ENCODE peak calls at places on chromosomes 5 and 9, in four cellular contexts. One of them, this sample, is unnamed.

GRCh38 chr5:124207118-124207517 is 539.3 kb downstream of the ZNF608 start:
- DNase-seq in sigmoid colon: no peak
- DNase-seq in Panc1: no peak
- DNase-seq in spleen: no peak
- DNase-seq in this sample: no peak

GRCh38 chr5:2071562-2071961 is 188.8 kb upstream of the IRX4 start:
- DNase-seq in Panc1: no peak
- DNase-seq in sigmoid colon: no peak
- DNase-seq in spleen: no peak
- DNase-seq in this sample: peak; percentile 50

GRCh38 chr5:81045389-81045807 is 85.2 kb downstream of the RASGRF2 start:
- DNase-seq in Panc1: no peak
- DNase-seq in spleen: no peak
- DNase-seq in sigmoid colon: no peak
- DNase-seq in this sample: no peak

GRCh38 chr9:109015026-109015280 is 1.7 kb upstream of the CTNNAL1 start:
- DNase-seq in Panc1: no peak
- DNase-seq in spleen: no peak
- DNase-seq in sigmoid colon: no peak
- DNase-seq in this sample: no peak

GRCh38 chr5:109688647-109688998 is 1.1 kb upstream of the MAN2A1 start:
- DNase-seq in sigmoid colon: no peak
- DNase-seq in spleen: no peak
- DNase-seq in Panc1: no peak
- DNase-seq in this sample: no peak

GRCh38 chr5:141514330-141515111 is 25.6 kb downstream of the PCDHGC5 start:
- DNase-seq in spleen: no peak
- DNase-seq in sigmoid colon: no peak
- DNase-seq in Panc1: no peak
- DNase-seq in this sample: no peak

GRCh38 chr9:78207319-78207718 is 28.6 kb upstream of the CEP78 start:
- DNase-seq in Panc1: no peak
- DNase-seq in sigmoid colon: no peak
- DNase-seq in spleen: no peak
- DNase-seq in this sample: peak; percentile 29

GRCh38 chr5:134911285-134912215 is 6.6 kb downstream of the PCBD2 start:
- DNase-seq in spleen: no peak
- DNase-seq in Panc1: no peak
- DNase-seq in sigmoid colon: no peak
- DNase-seq in this sample: no peak

GRCh38 chr5:102528600-102528999 is 29.8 kb upstream of the SLCO6A1 start:
- DNase-seq in Panc1: no peak
- DNase-seq in spleen: no peak
- DNase-seq in sigmoid colon: no peak
- DNase-seq in this sample: no peak

GRCh38 chr5:180811623-180812119 is 9.1 kb upstream of the MGAT1 start:
- DNase-seq in sigmoid colon: peak; percentile 66
- DNase-seq in spleen: no peak
- DNase-seq in Panc1: no peak
- DNase-seq in this sample: no peak

GRCh38 chr5:180809403-180810209 is 7.0 kb upstream of the MGAT1 start:
- DNase-seq in Panc1: peak; percentile 73
- DNase-seq in sigmoid colon: peak; percentile 97
- DNase-seq in spleen: peak; percentile 97
- DNase-seq in this sample: peak; percentile 98

GRCh38 chr5:180808461-180809000 is 5.9 kb upstream of the MGAT1 start:
- DNase-seq in sigmoid colon: peak; percentile 58
- DNase-seq in spleen: no peak
- DNase-seq in Panc1: no peak
- DNase-seq in this sample: no peak

GRCh38 chr5:180811012-180811622 is 8.5 kb upstream of the MGAT1 start:
- DNase-seq in sigmoid colon: peak; percentile 83
- DNase-seq in Panc1: no peak
- DNase-seq in spleen: no peak
- DNase-seq in this sample: no peak

GRCh38 chr5:180810210-180811011 is 7.8 kb upstream of the MGAT1 start:
- DNase-seq in spleen: peak; percentile 99
- DNase-seq in sigmoid colon: peak; percentile 98
- DNase-seq in Panc1: peak; percentile 86
- DNase-seq in this sample: peak; percentile 99
- H3K4me1 ChIP-seq in spleen: peaks cover 44% of the 10 kb centered on the region
- H3K4me1 ChIP-seq in sigmoid colon: peaks cover 48% of the 10 kb centered on the region
- H3K4me1 ChIP-seq in Panc1: peaks cover 47% of the 10 kb centered on the region
- H3K4me1 ChIP-seq in this sample: peaks cover 52% of the 10 kb centered on the region

GRCh38 chr5:180829711-180830110 is 27.1 kb upstream of the MGAT1 start:
- DNase-seq in sigmoid colon: no peak
- DNase-seq in spleen: no peak
- DNase-seq in Panc1: no peak
- DNase-seq in this sample: no peak

GRCh38 chr5:180825768-180826525 is 23.3 kb upstream of the MGAT1 start:
- DNase-seq in sigmoid colon: peak; percentile 74
- DNase-seq in Panc1: peak; percentile 84
- DNase-seq in spleen: no peak
- DNase-seq in this sample: peak; percentile 34

GRCh38 chr5:180831139-180832080 is 28.8 kb upstream of the MGAT1 start:
- DNase-seq in sigmoid colon: peak; percentile 94
- DNase-seq in Panc1: peak; percentile 28
- DNase-seq in spleen: peak; percentile 97
- DNase-seq in this sample: peak; percentile 95

GRCh38 chr5:180832638-180833068 is 28.4 kb downstream of the ZFP62 start:
- DNase-seq in spleen: no peak
- DNase-seq in sigmoid colon: no peak
- DNase-seq in Panc1: no peak
- DNase-seq in this sample: no peak

DNA sequence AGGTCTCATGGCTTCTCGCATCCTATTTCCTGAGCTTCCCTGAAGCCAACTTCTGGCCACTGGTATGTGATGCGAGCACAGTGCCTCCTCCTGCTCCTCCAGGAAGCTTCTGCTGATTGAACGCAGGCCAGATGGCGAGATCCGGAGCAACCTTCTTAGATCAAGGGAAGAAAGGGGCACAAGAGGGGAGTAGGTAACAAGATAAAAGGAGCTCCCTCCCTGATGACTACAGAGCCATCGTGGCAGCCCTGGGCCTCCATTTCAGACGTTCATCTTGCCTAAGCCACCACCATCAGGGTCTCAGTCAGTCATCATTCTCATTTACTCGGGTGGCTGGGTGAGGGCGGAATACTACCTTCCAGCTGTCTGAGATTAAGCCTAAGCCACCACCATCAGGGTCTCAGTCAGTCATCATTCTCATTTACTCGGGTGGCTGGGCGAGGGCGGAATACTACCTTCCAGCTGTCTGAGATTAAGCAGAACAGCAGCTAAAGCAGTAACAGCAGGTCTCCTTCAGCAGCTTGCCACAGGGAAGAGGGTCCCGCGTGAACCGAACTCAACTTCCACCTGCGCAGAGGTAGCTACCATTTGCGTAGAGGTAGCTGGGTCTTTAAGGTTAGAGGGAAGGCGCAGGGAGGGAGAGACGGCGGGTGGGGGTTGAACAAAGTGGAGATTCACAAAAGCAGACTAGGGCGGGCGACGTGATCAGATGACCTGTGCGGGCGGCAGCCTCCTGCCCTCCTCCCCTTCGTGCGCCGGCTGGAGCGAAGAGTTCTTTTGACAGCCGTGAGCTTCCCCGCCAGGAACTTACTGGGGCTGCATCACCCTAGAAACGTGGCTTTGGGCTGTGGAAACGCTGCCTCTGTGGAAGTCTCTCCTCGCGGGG is 27.9 kb upstream of the MGAT1 start:
- DNase-seq in Panc1: no peak
- DNase-seq in spleen: peak; percentile 93
- DNase-seq in sigmoid colon: peak; percentile 90
- DNase-seq in this sample: peak; percentile 94
- TF ChIP-seq POLR2AphosphoS5 in Panc1: no peak
- TF ChIP-seq POLR2AphosphoS5 in spleen: peak; percentile 86
- TF ChIP-seq POLR2AphosphoS5 in sigmoid colon: peak; percentile 28
- TF ChIP-seq POLR2AphosphoS5 in this sample: no peak

GRCh38 chr9:14303526-14303925 is 10.4 kb downstream of the NFIB start:
- DNase-seq in Panc1: no peak
- DNase-seq in sigmoid colon: peak; percentile 67
- DNase-seq in spleen: no peak
- DNase-seq in this sample: no peak
- H3K4me1 ChIP-seq in Panc1: peaks cover 3% of the 10 kb centered on the region
- H3K4me1 ChIP-seq in sigmoid colon: peaks cover 69% of the 10 kb centered on the region
- H3K4me1 ChIP-seq in spleen: no peaks in the 10 kb centered on the region
- H3K4me1 ChIP-seq in this sample: peaks cover 64% of the 10 kb centered on the region

DNA sequence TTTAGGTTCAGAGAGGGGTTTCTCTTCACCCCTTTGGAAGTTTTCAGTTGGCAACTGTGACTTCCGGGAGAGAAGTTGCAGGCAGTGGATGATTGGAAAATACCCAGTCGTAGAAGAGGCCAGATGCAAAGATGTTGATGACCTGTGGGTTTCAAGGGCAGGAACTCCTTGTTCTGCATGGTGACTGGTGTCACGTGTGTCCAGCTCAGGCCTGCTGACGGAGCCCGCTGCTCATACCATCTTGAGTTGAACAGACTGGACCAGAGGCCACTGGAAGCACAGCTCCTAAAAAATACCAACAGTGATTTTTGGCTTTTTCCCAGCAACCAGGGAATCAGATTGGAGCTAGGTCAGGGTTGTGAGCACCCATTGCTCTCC is 243.9 kb upstream of the KLF4 start:
- DNase-seq in spleen: no peak
- DNase-seq in sigmoid colon: peak; percentile 90
- DNase-seq in Panc1: no peak
- DNase-seq in this sample: no peak
- TF ChIP-seq POLR2AphosphoS5 in spleen: peak; percentile 60
- TF ChIP-seq POLR2AphosphoS5 in sigmoid colon: peak; percentile 56
- TF ChIP-seq POLR2AphosphoS5 in Panc1: no peak
- TF ChIP-seq POLR2AphosphoS5 in this sample: peak; percentile 62

GRCh38 chr5:138492552-138493045 is 27.3 kb downstream of the EGR1 start:
- DNase-seq in sigmoid colon: no peak
- DNase-seq in Panc1: no peak
- DNase-seq in spleen: no peak
- DNase-seq in this sample: no peak
- H3K4me1 ChIP-seq in sigmoid colon: peaks cover 20% of the 10 kb centered on the region
- H3K4me1 ChIP-seq in Panc1: peaks cover 4% of the 10 kb centered on the region
- H3K4me1 ChIP-seq in spleen: peaks cover 9% of the 10 kb centered on the region
- H3K4me1 ChIP-seq in this sample: peaks cover 24% of the 10 kb centered on the region

DNA sequence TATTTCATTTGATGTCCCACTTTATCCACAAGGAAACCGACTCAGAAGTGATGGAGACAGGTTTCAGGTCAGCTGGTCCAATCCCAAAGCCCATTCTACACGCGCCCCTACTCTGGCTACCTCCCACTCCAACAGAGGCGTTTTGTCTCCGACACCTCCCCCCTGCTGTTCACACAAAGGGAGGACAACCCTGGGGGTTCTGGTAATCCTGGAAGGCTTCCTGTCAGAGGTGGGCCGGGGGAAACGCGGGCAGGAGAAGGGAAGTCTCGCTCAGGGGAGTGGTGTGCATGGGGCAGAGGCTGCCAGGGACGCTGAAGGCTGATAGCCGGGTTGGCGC is 39.7 kb upstream of the GABRP start:
- DNase-seq in spleen: no peak
- DNase-seq in sigmoid colon: no peak
- DNase-seq in Panc1: no peak
- DNase-seq in this sample: peak; percentile 39
- TF ChIP-seq POLR2AphosphoS5 in spleen: no peak
- TF ChIP-seq POLR2AphosphoS5 in sigmoid colon: no peak
- TF ChIP-seq POLR2AphosphoS5 in Panc1: no peak
- TF ChIP-seq POLR2AphosphoS5 in this sample: no peak

DNA sequence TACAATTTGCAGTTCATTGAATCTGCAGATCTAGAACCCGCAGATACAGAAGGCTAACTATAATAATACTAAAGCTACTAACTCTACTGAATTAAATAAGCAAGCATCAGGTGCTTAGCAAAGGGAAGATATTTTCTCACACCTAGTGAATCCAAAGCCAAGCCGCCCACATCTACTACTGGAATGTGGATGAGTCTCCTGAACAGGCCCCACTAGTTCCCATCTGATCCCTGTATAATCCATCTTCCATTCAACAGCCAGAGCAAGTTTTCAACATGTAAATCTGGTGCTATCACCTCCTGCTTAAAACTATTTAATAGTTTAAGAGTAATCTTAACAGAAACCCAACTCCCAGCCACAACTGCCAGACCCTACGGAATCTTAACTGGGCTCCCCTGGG is 18.9 kb downstream of the ARL15 start:
- DNase-seq in sigmoid colon: no peak
- DNase-seq in spleen: no peak
- DNase-seq in Panc1: no peak
- DNase-seq in this sample: peak; percentile 31
- H3K4me1 ChIP-seq in sigmoid colon: peaks cover 9% of the 10 kb centered on the region
- H3K4me1 ChIP-seq in spleen: peaks cover 8% of the 10 kb centered on the region
- H3K4me1 ChIP-seq in Panc1: peaks cover 3% of the 10 kb centered on the region
- H3K4me1 ChIP-seq in this sample: peaks cover 10% of the 10 kb centered on the region

GRCh38 chr9:69392826-69393225 is 67.8 kb downstream of the ENTREP1 start:
- DNase-seq in Panc1: no peak
- DNase-seq in sigmoid colon: no peak
- DNase-seq in spleen: no peak
- DNase-seq in this sample: no peak

GRCh38 chr9:69391946-69392345 is 66.9 kb downstream of the ENTREP1 start:
- DNase-seq in spleen: no peak
- DNase-seq in Panc1: no peak
- DNase-seq in sigmoid colon: no peak
- DNase-seq in this sample: peak; percentile 81

GRCh38 chr9:69395718-69396117 is 70.7 kb downstream of the ENTREP1 start:
- DNase-seq in spleen: no peak
- DNase-seq in sigmoid colon: no peak
- DNase-seq in Panc1: no peak
- DNase-seq in this sample: no peak

GRCh38 chr9:69391487-69391886 is 66.5 kb downstream of the ENTREP1 start:
- DNase-seq in Panc1: no peak
- DNase-seq in sigmoid colon: no peak
- DNase-seq in spleen: no peak
- DNase-seq in this sample: peak; percentile 53

GRCh38 chr9:69393425-69393824 is 68.4 kb downstream of the ENTREP1 start:
- DNase-seq in Panc1: no peak
- DNase-seq in spleen: no peak
- DNase-seq in sigmoid colon: no peak
- DNase-seq in this sample: no peak
- TF ChIP-seq POLR2AphosphoS5 in Panc1: no peak
- TF ChIP-seq POLR2AphosphoS5 in spleen: no peak
- TF ChIP-seq POLR2AphosphoS5 in sigmoid colon: no peak
- TF ChIP-seq POLR2AphosphoS5 in this sample: no peak